ENCODE peak calls at places on chromosomes 2 and 18, in eight cellular contexts. One of them, this sample, is unnamed.

GRCh38 chr2:127413782-127414743 is 4.2 kb upstream of the PROC start:
- DNase-seq in progenitor cell of endocrine pancreas: no peak
- DNase-seq in substantia nigra: no peak
- DNase-seq in IMR-90: peak; percentile 78
- DNase-seq in activated CD4-positive, alpha-beta T cell treated with anti-CD3 and anti-CD28 coated beads, Interleukin-2, amount 50 U/mL, for 4 hours: no peak
- DNase-seq in iris pigment epithelial cell: peak; percentile 67
- DNase-seq in HCT116: no peak
- DNase-seq in stimulated activated naive B cell treated with anti-CD40 and anti-IgM and Interleukin-4, amounts not matched to agents 10 μg/mL and 1 μg/mL and 100 μg/mL, for 72 hours: no peak
- DNase-seq in this sample: peak; percentile 76

GRCh38 chr2:171547720-171548119 is 25.4 kb downstream of the CYBRD1 start:
- DNase-seq in IMR-90: peak; percentile 45
- DNase-seq in substantia nigra: no peak
- DNase-seq in activated CD4-positive, alpha-beta T cell treated with anti-CD3 and anti-CD28 coated beads, Interleukin-2, amount 50 U/mL, for 4 hours: no peak
- DNase-seq in HCT116: no peak
- DNase-seq in stimulated activated naive B cell treated with anti-CD40 and anti-IgM and Interleukin-4, amounts not matched to agents 10 μg/mL and 1 μg/mL and 100 μg/mL, for 72 hours: no peak
- DNase-seq in iris pigment epithelial cell: peak; percentile 45
- DNase-seq in progenitor cell of endocrine pancreas: no peak
- DNase-seq in this sample: no peak

GRCh38 chr2:158692372-158693103 is 102.6 kb upstream of the DAPL1 start:
- DNase-seq in iris pigment epithelial cell: no peak
- DNase-seq in stimulated activated naive B cell treated with anti-CD40 and anti-IgM and Interleukin-4, amounts not matched to agents 10 μg/mL and 1 μg/mL and 100 μg/mL, for 72 hours: no peak
- DNase-seq in progenitor cell of endocrine pancreas: no peak
- DNase-seq in HCT116: no peak
- DNase-seq in substantia nigra: no peak
- DNase-seq in IMR-90: no peak
- DNase-seq in activated CD4-positive, alpha-beta T cell treated with anti-CD3 and anti-CD28 coated beads, Interleukin-2, amount 50 U/mL, for 4 hours: no peak
- DNase-seq in this sample: no peak

GRCh38 chr2:74312913-74313312 is 30.3 kb downstream of the SLC4A5 start:
- DNase-seq in stimulated activated naive B cell treated with anti-CD40 and anti-IgM and Interleukin-4, amounts not matched to agents 10 μg/mL and 1 μg/mL and 100 μg/mL, for 72 hours: no peak
- DNase-seq in progenitor cell of endocrine pancreas: no peak
- DNase-seq in iris pigment epithelial cell: no peak
- DNase-seq in substantia nigra: no peak
- DNase-seq in activated CD4-positive, alpha-beta T cell treated with anti-CD3 and anti-CD28 coated beads, Interleukin-2, amount 50 U/mL, for 4 hours: no peak
- DNase-seq in HCT116: no peak
- DNase-seq in IMR-90: no peak
- DNase-seq in this sample: no peak

GRCh38 chr18:68449292-68449691 is 265.6 kb downstream of the TMX3 start:
- DNase-seq in HCT116: no peak
- DNase-seq in stimulated activated naive B cell treated with anti-CD40 and anti-IgM and Interleukin-4, amounts not matched to agents 10 μg/mL and 1 μg/mL and 100 μg/mL, for 72 hours: no peak
- DNase-seq in activated CD4-positive, alpha-beta T cell treated with anti-CD3 and anti-CD28 coated beads, Interleukin-2, amount 50 U/mL, for 4 hours: no peak
- DNase-seq in iris pigment epithelial cell: peak; percentile 95
- DNase-seq in substantia nigra: no peak
- DNase-seq in progenitor cell of endocrine pancreas: no peak
- DNase-seq in IMR-90: peak; percentile 86
- DNase-seq in this sample: peak; percentile 88

GRCh38 chr2:69890881-69891280 is 2.9 kb upstream of the SNRNP27 start:
- DNase-seq in stimulated activated naive B cell treated with anti-CD40 and anti-IgM and Interleukin-4, amounts not matched to agents 10 μg/mL and 1 μg/mL and 100 μg/mL, for 72 hours: no peak
- DNase-seq in activated CD4-positive, alpha-beta T cell treated with anti-CD3 and anti-CD28 coated beads, Interleukin-2, amount 50 U/mL, for 4 hours: no peak
- DNase-seq in iris pigment epithelial cell: no peak
- DNase-seq in IMR-90: no peak
- DNase-seq in HCT116: no peak
- DNase-seq in progenitor cell of endocrine pancreas: no peak
- DNase-seq in substantia nigra: no peak
- DNase-seq in this sample: no peak

GRCh38 chr2:12404497-12404896 is 312.2 kb upstream of the TRIB2 start:
- DNase-seq in activated CD4-positive, alpha-beta T cell treated with anti-CD3 and anti-CD28 coated beads, Interleukin-2, amount 50 U/mL, for 4 hours: no peak
- DNase-seq in substantia nigra: no peak
- DNase-seq in progenitor cell of endocrine pancreas: no peak
- DNase-seq in stimulated activated naive B cell treated with anti-CD40 and anti-IgM and Interleukin-4, amounts not matched to agents 10 μg/mL and 1 μg/mL and 100 μg/mL, for 72 hours: no peak
- DNase-seq in IMR-90: no peak
- DNase-seq in iris pigment epithelial cell: no peak
- DNase-seq in HCT116: no peak
- DNase-seq in this sample: no peak

GRCh38 chr2:27493948-27494283 is 1.1 kb downstream of the FNDC4 start:
- DNase-seq in activated CD4-positive, alpha-beta T cell treated with anti-CD3 and anti-CD28 coated beads, Interleukin-2, amount 50 U/mL, for 4 hours: no peak
- DNase-seq in substantia nigra: no peak
- DNase-seq in IMR-90: no peak
- DNase-seq in iris pigment epithelial cell: no peak
- DNase-seq in progenitor cell of endocrine pancreas: no peak
- DNase-seq in HCT116: no peak
- DNase-seq in stimulated activated naive B cell treated with anti-CD40 and anti-IgM and Interleukin-4, amounts not matched to agents 10 μg/mL and 1 μg/mL and 100 μg/mL, for 72 hours: no peak
- DNase-seq in this sample: no peak

GRCh38 chr2:179569834-179570233 is 291.6 kb downstream of the ZNF385B start:
- DNase-seq in iris pigment epithelial cell: peak; percentile 83
- DNase-seq in stimulated activated naive B cell treated with anti-CD40 and anti-IgM and Interleukin-4, amounts not matched to agents 10 μg/mL and 1 μg/mL and 100 μg/mL, for 72 hours: no peak
- DNase-seq in activated CD4-positive, alpha-beta T cell treated with anti-CD3 and anti-CD28 coated beads, Interleukin-2, amount 50 U/mL, for 4 hours: no peak
- DNase-seq in HCT116: no peak
- DNase-seq in IMR-90: peak; percentile 69
- DNase-seq in progenitor cell of endocrine pancreas: no peak
- DNase-seq in substantia nigra: no peak
- DNase-seq in this sample: peak; percentile 83

GRCh38 chr2:15836134-15836941 is 104.0 kb upstream of the MYCN start:
- DNase-seq in substantia nigra: no peak
- DNase-seq in HCT116: no peak
- DNase-seq in IMR-90: no peak
- DNase-seq in activated CD4-positive, alpha-beta T cell treated with anti-CD3 and anti-CD28 coated beads, Interleukin-2, amount 50 U/mL, for 4 hours: no peak
- DNase-seq in stimulated activated naive B cell treated with anti-CD40 and anti-IgM and Interleukin-4, amounts not matched to agents 10 μg/mL and 1 μg/mL and 100 μg/mL, for 72 hours: no peak
- DNase-seq in iris pigment epithelial cell: no peak
- DNase-seq in progenitor cell of endocrine pancreas: no peak
- DNase-seq in this sample: no peak

GRCh38 chr2:114400890-114401289 is 41.6 kb upstream of the DPP10 start:
- DNase-seq in activated CD4-positive, alpha-beta T cell treated with anti-CD3 and anti-CD28 coated beads, Interleukin-2, amount 50 U/mL, for 4 hours: no peak
- DNase-seq in iris pigment epithelial cell: no peak
- DNase-seq in HCT116: no peak
- DNase-seq in stimulated activated naive B cell treated with anti-CD40 and anti-IgM and Interleukin-4, amounts not matched to agents 10 μg/mL and 1 μg/mL and 100 μg/mL, for 72 hours: no peak
- DNase-seq in IMR-90: no peak
- DNase-seq in substantia nigra: no peak
- DNase-seq in progenitor cell of endocrine pancreas: no peak
- DNase-seq in this sample: no peak

GRCh38 chr18:3046216-3046808 is 33.4 kb upstream of the LPIN2 start:
- DNase-seq in stimulated activated naive B cell treated with anti-CD40 and anti-IgM and Interleukin-4, amounts not matched to agents 10 μg/mL and 1 μg/mL and 100 μg/mL, for 72 hours: no peak
- DNase-seq in activated CD4-positive, alpha-beta T cell treated with anti-CD3 and anti-CD28 coated beads, Interleukin-2, amount 50 U/mL, for 4 hours: no peak
- DNase-seq in iris pigment epithelial cell: no peak
- DNase-seq in substantia nigra: no peak
- DNase-seq in progenitor cell of endocrine pancreas: no peak
- DNase-seq in HCT116: no peak
- DNase-seq in IMR-90: no peak
- DNase-seq in this sample: no peak

GRCh38 chr2:209937893-209938292 is 64.5 kb upstream of the RPE start:
- DNase-seq in stimulated activated naive B cell treated with anti-CD40 and anti-IgM and Interleukin-4, amounts not matched to agents 10 μg/mL and 1 μg/mL and 100 μg/mL, for 72 hours: no peak
- DNase-seq in iris pigment epithelial cell: peak; percentile 41
- DNase-seq in IMR-90: no peak
- DNase-seq in progenitor cell of endocrine pancreas: no peak
- DNase-seq in substantia nigra: no peak
- DNase-seq in HCT116: no peak
- DNase-seq in activated CD4-positive, alpha-beta T cell treated with anti-CD3 and anti-CD28 coated beads, Interleukin-2, amount 50 U/mL, for 4 hours: no peak
- DNase-seq in this sample: no peak

This sample was measured in mesenchymal stem cell.